ENCODE peak calls at places on chromosomes 16 and 17, in ten cellular contexts. X is tibial nerve, A is H1, G is sigmoid colon, I is HepG2, U is SK-N-SH, Y is stomach, W is upper lobe of left lung, V is A549, T is ovary. N is an unnamed sample.

GRCh38 chr17:69012895-69013805 is 47.6 kb downstream of the ABCA9 start:
- DNase-seq in X (no peak), U (no peak), A (no peak), I (no peak), W (no peak), T (no peak), Y (no peak), V (peak), G (no peak), N (no peak)

GRCh38 chr17:8965394-8966168 is at the start of gene PIK3R5:
- DNase-seq in V (no peak), T (no peak), Y (peak), W (peak), G (no peak), I (no peak), X (no peak), A (peak), U (peak), N (peak)

GRCh38 chr17:82440991-82441627 is 9.4 kb downstream of the CYBC1 start:
- DNase-seq in W (no peak), G (peak), T (no peak), V (no peak), X (no peak), A (no peak), I (no peak), U (no peak), Y (no peak), N (no peak)

GRCh38 chr17:72891627-72892026 is 200.9 kb downstream of the SLC39A11 start:
- DNase-seq in I (no peak), X (no peak), G (no peak), W (no peak), T (no peak), Y (no peak), A (no peak), V (no peak), U (no peak), N (no peak)

GRCh38 chr17:71494045-71494444 is 626.8 kb upstream of the SOX9 start:
- DNase-seq in T (no peak), I (no peak), A (no peak), X (no peak), G (no peak), U (no peak), V (no peak), W (no peak), Y (no peak), N (no peak)

GRCh38 chr16:15739449-15739848 is 89.4 kb downstream of the NDE1 start:
- DNase-seq in V (no peak), G (no peak), I (no peak), W (no peak), U (no peak), X (no peak), Y (no peak), T (no peak), A (no peak), N (no peak)

GRCh38 chr17:2892305-2892971 is 96.2 kb downstream of the RAP1GAP2 start:
- DNase-seq in G (no peak), I (peak), A (no peak), T (no peak), V (peak), Y (peak), W (no peak), U (peak), X (no peak), N (peak)

GRCh38 chr17:73196500-73196899 is 3.6 kb downstream of the COG1 start:
- DNase-seq in U (no peak), A (no peak), T (peak), W (peak), Y (peak), X (no peak), I (no peak), V (peak), G (peak), N (peak)

GRCh38 chr17:27519550-27519949 is 63.3 kb downstream of the KSR1 start:
- DNase-seq in A (no peak), U (no peak), T (no peak), Y (no peak), X (no peak), I (no peak), V (no peak), W (no peak), G (no peak), N (no peak)

GRCh38 chr17:1252203-1252608 is 18.0 kb upstream of the BHLHA9 start:
- DNase-seq in A (no peak), G (no peak), Y (no peak), U (peak), V (no peak), W (no peak), X (no peak), T (no peak), I (no peak), N (no peak)

GRCh38 chr16:1642148-1642547 is 30.0 kb downstream of the CRAMP1 start:
- DNase-seq in A (no peak), I (no peak), G (no peak), U (no peak), T (no peak), X (no peak), V (no peak), W (no peak), Y (no peak), N (no peak)

GRCh38 chr17:55056530-55056929 is 88.0 kb downstream of the STXBP4 start:
- DNase-seq in V (no peak), T (no peak), A (no peak), X (no peak), G (no peak), I (peak), W (peak), Y (peak), U (peak), N (no peak)

GRCh38 chr16:10740845-10741208 is 2.8 kb upstream of the NUBP1 start:
- DNase-seq in U (no peak), G (no peak), X (no peak), T (no peak), W (no peak), V (no peak), Y (peak), I (no peak), A (no peak), N (no peak)

GRCh38 chr16:13503960-13504635 is 415.9 kb upstream of the ERCC4 start:
- DNase-seq in X (no peak), T (no peak), Y (no peak), A (no peak), I (no peak), G (no peak), U (no peak), V (no peak), W (no peak), N (no peak)

GRCh38 chr16:85530370-85530739 is 82.8 kb upstream of the GSE1 start:
- DNase-seq in X (no peak), I (no peak), U (no peak), W (no peak), Y (no peak), T (no peak), G (no peak), V (no peak), A (no peak), N (no peak)

GRCh38 chr16:49920397-49920796 is 64.5 kb upstream of the ZNF423 start:
- DNase-seq in V (no peak), W (no peak), G (peak), Y (no peak), U (no peak), A (no peak), I (no peak), X (no peak), T (no peak), N (no peak)
- TF ChIP-seq EP300 in V (no peak), W (no peak), G (no peak), Y (no peak), U (no peak), A (no peak), I (no peak), X (no peak), T (no peak), N (no peak)

DNA sequence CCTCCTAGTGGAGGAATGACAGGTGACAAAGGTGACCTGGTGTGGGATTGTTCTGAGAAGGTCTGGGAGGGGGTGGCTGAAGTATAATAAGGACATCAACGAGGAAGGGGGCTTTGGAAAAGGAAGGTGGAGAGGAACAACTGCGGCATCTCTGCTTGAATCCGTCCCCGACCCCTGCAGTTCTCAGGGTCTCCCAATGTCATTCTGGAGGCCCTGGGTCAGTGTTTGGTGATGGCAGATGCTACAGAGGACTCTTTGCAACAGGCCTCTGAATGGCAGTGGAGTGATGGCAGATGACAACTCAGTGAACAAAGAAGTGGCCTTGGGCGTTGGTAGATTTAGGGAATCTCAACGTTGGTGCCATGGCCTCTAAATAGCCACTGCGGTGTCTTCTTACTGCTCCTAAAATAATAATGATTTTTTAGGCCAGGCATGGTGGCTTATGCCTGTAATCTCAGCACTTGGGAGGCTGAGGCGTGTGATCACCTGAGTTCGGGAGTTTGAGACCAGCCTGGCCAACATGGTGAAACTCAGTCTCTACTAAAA is 1.3 kb downstream of the ENGASE start:
- DNase-seq in G (peak), I (no peak), A (no peak), Y (no peak), T (no peak), W (no peak), U (no peak), V (no peak), X (no peak), N (no peak)
- TF ChIP-seq CTCF in G (no peak), I (no peak), A (no peak), Y (no peak), T (no peak), W (no peak), U (no peak), V (no peak), X (no peak), N (no peak)

DNA sequence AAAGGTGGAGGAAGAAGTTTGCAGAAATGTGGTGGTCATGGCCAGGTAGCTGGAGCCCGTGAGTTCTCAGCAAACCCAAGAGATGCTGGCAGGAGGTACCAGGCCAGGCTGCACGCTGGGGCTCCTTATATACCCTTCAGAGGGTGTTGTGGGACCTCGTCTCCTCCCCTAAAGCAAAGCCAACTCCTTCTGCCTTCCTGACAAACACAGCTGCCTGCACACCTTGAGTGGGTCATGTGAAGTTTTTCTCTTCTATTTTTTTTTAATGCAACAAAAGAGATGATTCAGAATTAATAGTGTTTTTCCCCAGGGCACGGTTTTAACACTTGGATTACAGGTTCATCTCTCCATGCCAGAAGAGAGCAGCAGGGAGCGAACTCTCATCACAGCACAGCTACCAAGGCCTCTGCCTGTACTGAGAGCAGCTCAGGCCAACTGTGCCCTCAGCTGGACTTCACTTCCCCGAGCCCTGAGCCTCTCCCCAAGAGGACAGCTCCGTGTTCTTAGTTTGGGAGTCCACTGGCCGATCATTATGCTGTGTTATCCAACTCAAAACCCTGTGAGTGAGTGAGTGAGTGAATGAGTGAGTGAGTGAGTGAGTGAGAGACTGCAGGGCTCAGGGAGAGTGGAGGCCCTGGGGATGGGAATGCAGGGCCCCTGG is at the start of gene KRT15:
- DNase-seq in I (no peak), X (no peak), Y (no peak), T (no peak), W (no peak), U (no peak), A (no peak), V (no peak), G (no peak), N (no peak)
- H3K27ac ChIP-seq in I (no peak), X (no peak), Y (no peak), T (no peak), W (peak), U (no peak), A (no peak), V (no peak), G (no peak), N (peak)

DNA sequence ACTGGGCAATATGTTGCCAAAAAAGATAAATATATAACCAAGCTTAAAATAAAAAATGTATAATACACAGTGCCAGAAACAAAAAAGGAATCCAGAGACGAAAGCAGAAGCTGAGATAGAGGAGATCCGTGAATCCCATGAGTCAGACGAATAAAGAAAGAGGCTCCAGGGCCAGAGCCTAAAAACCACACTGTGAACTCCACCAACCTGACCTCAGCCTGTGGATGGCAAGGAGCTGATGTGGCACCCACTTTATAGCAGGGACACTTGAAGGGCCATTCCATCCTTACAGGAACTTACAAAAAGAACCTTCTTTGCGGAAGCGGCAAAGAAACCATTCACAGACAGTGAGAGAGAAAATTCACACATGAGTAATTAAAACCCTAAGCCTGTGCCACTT is 34.7 kb downstream of the PITPNM3 start:
- DNase-seq in G (no peak), V (no peak), T (no peak), I (no peak), U (no peak), X (no peak), Y (no peak), A (no peak), W (no peak), N (no peak)
- TF ChIP-seq EP300 in G (no peak), V (no peak), T (no peak), I (no peak), U (no peak), X (no peak), Y (no peak), A (no peak), W (no peak), N (no peak)

DNA sequence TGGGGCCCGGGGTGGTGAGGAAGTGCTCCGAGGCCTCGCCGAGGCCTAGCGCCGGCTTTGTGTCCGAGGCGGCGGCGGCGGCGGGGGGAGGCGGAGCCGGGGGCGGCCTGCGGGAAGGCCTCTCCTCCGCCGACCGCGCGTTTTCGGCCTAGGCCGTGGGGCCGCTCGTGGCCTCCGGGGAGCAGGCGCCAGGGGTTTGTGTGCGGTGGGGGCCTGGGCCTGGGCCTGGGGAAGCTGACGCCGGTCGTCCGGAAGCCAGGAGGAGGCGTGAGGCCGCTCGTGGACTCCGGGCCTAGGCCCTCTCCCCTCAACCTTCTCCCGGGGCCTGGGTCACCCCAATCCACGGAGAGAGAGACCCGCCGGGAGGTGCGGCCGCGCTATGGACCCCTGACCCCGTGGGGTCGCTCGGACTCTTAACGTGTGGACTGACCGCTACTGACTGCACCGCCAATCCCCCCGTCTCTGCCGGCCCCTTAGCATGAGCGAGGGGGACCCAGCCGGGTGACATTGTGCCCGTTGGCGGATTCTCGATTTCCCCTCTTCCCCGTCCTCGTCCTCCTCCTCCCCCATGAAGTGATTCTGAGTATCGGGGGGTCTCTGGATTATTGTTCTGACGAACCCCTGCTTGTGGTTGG is 601 bp downstream of the RBBP6 start:
- DNase-seq in A (no peak), X (peak), I (no peak), U (no peak), T (peak), Y (peak), W (peak), V (peak), G (peak), N (peak)
- TF ChIP-seq CTCF in A (no peak), X (no peak), I (no peak), U (no peak), T (no peak), Y (no peak), W (no peak), V (no peak), G (no peak), N (no peak)

DNA sequence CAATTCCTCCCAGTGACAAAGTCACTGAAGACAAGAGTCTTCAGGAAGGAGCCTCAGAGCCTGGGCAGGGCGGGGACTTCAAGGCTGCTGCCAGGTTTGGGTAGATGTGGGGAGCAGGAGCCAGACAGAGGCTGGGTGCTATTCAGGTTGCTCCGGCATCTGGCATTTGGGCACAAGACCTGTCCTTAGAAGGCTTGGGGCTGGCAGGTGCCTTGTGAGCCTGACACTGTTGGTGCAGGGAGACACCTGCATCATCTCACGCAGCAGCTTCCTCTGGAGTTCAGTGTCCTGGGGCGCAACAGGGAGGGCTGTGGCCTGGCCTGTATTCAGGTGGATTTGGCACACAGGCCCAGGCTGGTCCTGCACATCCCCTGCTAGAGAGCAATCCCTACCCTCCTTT is 65.0 kb downstream of the MPRIP start:
- DNase-seq in A (no peak), V (no peak), X (no peak), G (no peak), Y (no peak), T (no peak), W (no peak), U (no peak), I (no peak), N (no peak)
- H3K27ac ChIP-seq in A (no peak), V (no peak), X (peak), G (peak), Y (peak), T (peak), W (peak), U (no peak), I (no peak), N (peak)